ENCODE peak calls at places on chromosomes 6 and 20, in eight cellular contexts. F is choroid plexus epithelial cell; K is germinal center; B is GOT3; X is AG08395; C is activated naive CD4-positive, alpha-beta T cell; J is stimulated activated CD8-positive, alpha-beta memory T cell treated with anti-CD3 and anti-CD28 coated beads, Interleukin-7, amount 100 ng/mL, for 1 hour; E is lung microvascular endothelial cell. D is an unnamed sample.
A peak's percentile ranks its signal among the peaks of the same experiment; 100 is the strongest.

GRCh38 chr20:18224968-18225568 is 63.3 kb upstream of the ZNF133 start:
- DNase-seq in F (peak; percentile 63), K (no peak), B (peak; percentile 75), X (peak; percentile 72), C (no peak), J (no peak), E (peak; percentile 76), D (peak; percentile 29)

GRCh38 chr6:130513770-130514169 is 148.0 kb downstream of the TMEM200A start:
- DNase-seq in F (peak; percentile 88), K (peak; percentile 47), B (no peak), X (peak; percentile 71), C (no peak), J (peak; percentile 10), E (no peak), D (no peak)

GRCh38 chr6:75827163-75827562 is 78.1 kb downstream of the MYO6 start:
- DNase-seq in F (no peak), K (no peak), B (no peak), X (no peak), C (no peak), J (no peak), E (no peak), D (no peak)

GRCh38 chr6:12403946-12404647 is 113.9 kb downstream of the EDN1 start:
- DNase-seq in F (no peak), K (no peak), B (no peak), X (peak; percentile 55), C (no peak), J (no peak), E (no peak), D (no peak)

GRCh38 chr6:162705736-162706135 is 21.8 kb downstream of the PRKN start:
- DNase-seq in F (no peak), K (no peak), B (no peak), X (no peak), C (no peak), J (no peak), E (no peak), D (no peak)

GRCh38 chr20:41903614-41904013 is 285.4 kb upstream of the CHD6 start:
- DNase-seq in F (no peak), K (no peak), B (no peak), X (no peak), C (no peak), J (no peak), E (no peak), D (no peak)

GRCh38 chr6:52233975-52234823 is 10.1 kb downstream of the IL17F start:
- DNase-seq in F (peak; percentile 56), K (no peak), B (peak; percentile 16), X (peak; percentile 78), C (no peak), J (no peak), E (peak; percentile 68), D (peak; percentile 33)

GRCh38 chr6:167795874-167796667 is 30.6 kb upstream of the AFDN start:
- DNase-seq in F (peak; percentile 5), K (no peak), B (no peak), X (peak; percentile 14), C (no peak), J (no peak), E (no peak), D (no peak)

GRCh38 chr20:23139524-23139923 is 53.4 kb upstream of the CD93 start:
- DNase-seq in F (no peak), K (no peak), B (no peak), X (no peak), C (no peak), J (no peak), E (no peak), D (no peak)

GRCh38 chr6:27214126-27214601 is 33.3 kb upstream of the PRSS16 start:
- DNase-seq in F (no peak), K (no peak), B (no peak), X (no peak), C (no peak), J (no peak), E (no peak), D (no peak)

GRCh38 chr6:53412751-53413150 is 64.0 kb upstream of the ELOVL5 start:
- DNase-seq in F (no peak), K (no peak), B (no peak), X (no peak), C (no peak), J (no peak), E (no peak), D (no peak)

GRCh38 chr6:358432-358831 is 33.1 kb upstream of the IRF4 start:
- DNase-seq in F (no peak), K (no peak), B (no peak), X (no peak), C (no peak), J (no peak), E (no peak), D (no peak)

D was measured in A549.